ENCODE peak calls at places on chromosomes 11 and 22, in nine cellular contexts. X is GM10248, S is progenitor cell of endocrine pancreas, D is BE2C, K is OCI-LY7, C is brain microvascular endothelial cell, W is neural crest cell, N is mesothelial cell of epicardium, M is H9. F is an unnamed sample.

GRCh38 chr11:30914143-30914762 is 328.1 kb upstream of the MPPED2 start:
- DNase-seq in X (peak; percentile 14), S (peak; percentile 37), D (peak; percentile 24), K (peak; percentile 23), C (peak; percentile 58), W (peak; percentile 58), N (peak; percentile 40), M (peak; percentile 82), F (peak; percentile 77)

GRCh38 chr11:13247606-13248320 is 29.8 kb upstream of the BMAL1 start:
- DNase-seq in X (no peak), S (no peak), D (no peak), K (no peak), C (no peak), W (no peak), N (no peak), M (no peak), F (peak; percentile 27)

GRCh38 chr11:12094872-12095800 is 15.3 kb upstream of the MICAL2 start:
- DNase-seq in X (no peak), S (no peak), D (no peak), K (no peak), C (no peak), W (no peak), N (no peak), M (no peak), F (peak; percentile 62)

GRCh38 chr22:49779226-49779625 is 48.4 kb downstream of the BRD1 start:
- DNase-seq in X (no peak), S (no peak), D (no peak), K (no peak), C (no peak), W (no peak), N (no peak), M (no peak), F (no peak)

GRCh38 chr11:13094930-13095687 is 86.0 kb downstream of the RASSF10 start:
- DNase-seq in X (no peak), S (no peak), D (no peak), K (no peak), C (no peak), W (no peak), N (no peak), M (no peak), F (no peak)

GRCh38 chr11:69286358-69287327 is 7.3 kb upstream of the MYEOV start:
- DNase-seq in X (no peak), S (no peak), D (no peak), K (no peak), C (no peak), W (no peak), N (no peak), M (peak; percentile 41), F (no peak)

GRCh38 chr11:65782816-65783228 is 2.0 kb upstream of the AP5B1 start:
- DNase-seq in X (no peak), S (no peak), D (no peak), K (no peak), C (no peak), W (no peak), N (no peak), M (no peak), F (peak; percentile 46)

GRCh38 chr22:49943405-49943765 is 17.2 kb upstream of the PIM3 start:
- DNase-seq in X (no peak), S (no peak), D (no peak), K (no peak), C (no peak), W (no peak), N (no peak), M (no peak), F (no peak)

GRCh38 chr22:19884161-19884953 is 29.7 kb upstream of the GNB1L start:
- DNase-seq in X (no peak), S (no peak), D (peak; percentile 9), K (no peak), C (no peak), W (no peak), N (peak; percentile 6), M (no peak), F (no peak)

GRCh38 chr22:47101321-47101885 is 339.0 kb downstream of the TBC1D22A start:
- DNase-seq in X (no peak), S (no peak), D (no peak), K (no peak), C (no peak), W (no peak), N (no peak), M (no peak), F (no peak)

GRCh38 chr11:14784230-14784629 is 107.8 kb downstream of the CYP2R1 start:
- DNase-seq in X (no peak), S (no peak), D (no peak), K (no peak), C (no peak), W (no peak), N (no peak), M (no peak), F (no peak)

GRCh38 chr11:14793546-14793945 is 98.5 kb downstream of the CYP2R1 start:
- DNase-seq in X (no peak), S (no peak), D (no peak), K (no peak), C (no peak), W (no peak), N (no peak), M (no peak), F (no peak)

DNA sequence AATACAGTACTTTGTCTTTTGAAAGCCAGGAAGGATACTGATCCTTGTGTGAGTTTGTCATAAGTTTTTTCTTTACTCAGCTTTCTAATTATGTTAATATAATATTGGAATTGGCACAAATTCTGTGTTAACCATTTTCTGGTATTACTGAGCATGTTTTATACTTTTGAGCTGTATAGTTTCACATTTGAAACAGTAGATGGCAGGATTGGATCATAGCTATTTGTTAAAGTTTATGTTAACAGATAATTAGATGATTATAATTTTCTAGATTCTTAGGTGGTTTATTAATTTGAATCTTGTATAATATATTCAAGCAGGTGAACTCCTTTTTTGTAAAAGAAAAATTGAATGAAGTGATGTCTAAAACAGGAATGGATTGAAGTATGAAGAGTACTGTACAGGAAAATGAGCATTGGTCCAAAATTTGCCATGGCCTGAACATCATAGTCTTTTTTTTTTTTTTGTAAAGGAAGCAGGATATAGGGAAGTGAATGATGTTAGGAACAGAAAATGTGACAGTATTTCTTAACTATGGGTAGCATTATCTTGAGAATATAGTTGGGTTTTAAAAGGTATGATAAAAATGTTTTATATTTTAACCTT is 102.0 kb downstream of the CYP2R1 start:
- DNase-seq in X (no peak), S (no peak), D (no peak), K (peak; percentile 31), C (no peak), W (no peak), N (no peak), M (no peak), F (peak; percentile 27)
- TF ChIP-seq CTCF in X (peak; percentile 44), S (peak; percentile 51), D (peak; percentile 28), K (peak; percentile 79), C (peak; percentile 26), W (no peak), N (peak; percentile 30), M (peak; percentile 46), F (peak; percentile 37)

DNA sequence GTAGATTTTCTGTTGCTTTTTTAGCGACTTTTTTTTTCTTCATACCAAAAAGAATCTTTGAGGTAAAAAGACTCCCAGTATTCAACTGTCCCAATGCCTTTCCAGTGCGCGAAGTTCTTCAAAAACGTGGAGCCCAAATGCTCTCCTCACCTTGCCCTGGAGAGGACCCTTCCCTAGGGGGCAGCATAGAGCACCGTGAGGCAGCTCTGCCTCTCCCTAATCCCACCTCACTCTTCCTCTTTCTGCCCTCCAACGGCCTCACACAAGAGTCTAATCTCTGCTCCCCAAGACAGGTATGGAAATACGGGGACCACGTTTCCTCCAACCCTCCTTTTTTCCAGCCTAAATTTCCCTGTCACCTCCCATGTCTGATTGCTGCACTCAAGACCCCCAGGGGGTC is 117.5 kb upstream of the ALX4 start:
- DNase-seq in X (no peak), S (no peak), D (peak; percentile 14), K (peak; percentile 9), C (no peak), W (no peak), N (no peak), M (peak; percentile 65), F (no peak)
- TF ChIP-seq CTCF in X (peak; percentile 12), S (peak; percentile 36), D (peak; percentile 46), K (peak; percentile 71), C (peak; percentile 51), W (peak; percentile 19), N (no peak), M (peak; percentile 82), F (no peak)

GRCh38 chr11:134030853-134031252 is 38.0 kb upstream of the JAM3 start:
- DNase-seq in X (no peak), S (no peak), D (no peak), K (no peak), C (no peak), W (no peak), N (no peak), M (no peak), F (no peak)
- TF ChIP-seq CTCF in X (no peak), S (peak; percentile 59), D (peak; percentile 29), K (peak; percentile 57), C (peak; percentile 53), W (no peak), N (peak; percentile 22), M (peak; percentile 75), F (no peak)

GRCh38 chr11:129696309-129696989 is 119.2 kb upstream of the TMEM45B start:
- DNase-seq in X (peak; percentile 10), S (no peak), D (no peak), K (no peak), C (no peak), W (no peak), N (no peak), M (no peak), F (no peak)

GRCh38 chr11:129698212-129698611 is 117.4 kb upstream of the TMEM45B start:
- DNase-seq in X (no peak), S (no peak), D (no peak), K (no peak), C (no peak), W (no peak), N (no peak), M (no peak), F (no peak)

GRCh38 chr11:129694966-129695365 is 120.7 kb upstream of the TMEM45B start:
- DNase-seq in X (no peak), S (no peak), D (no peak), K (no peak), C (peak; percentile 5), W (no peak), N (no peak), M (no peak), F (peak; percentile 52)

GRCh38 chr11:129694538-129694937 is 121.1 kb upstream of the TMEM45B start:
- DNase-seq in X (peak; percentile 17), S (no peak), D (no peak), K (no peak), C (no peak), W (no peak), N (no peak), M (no peak), F (no peak)

DNA sequence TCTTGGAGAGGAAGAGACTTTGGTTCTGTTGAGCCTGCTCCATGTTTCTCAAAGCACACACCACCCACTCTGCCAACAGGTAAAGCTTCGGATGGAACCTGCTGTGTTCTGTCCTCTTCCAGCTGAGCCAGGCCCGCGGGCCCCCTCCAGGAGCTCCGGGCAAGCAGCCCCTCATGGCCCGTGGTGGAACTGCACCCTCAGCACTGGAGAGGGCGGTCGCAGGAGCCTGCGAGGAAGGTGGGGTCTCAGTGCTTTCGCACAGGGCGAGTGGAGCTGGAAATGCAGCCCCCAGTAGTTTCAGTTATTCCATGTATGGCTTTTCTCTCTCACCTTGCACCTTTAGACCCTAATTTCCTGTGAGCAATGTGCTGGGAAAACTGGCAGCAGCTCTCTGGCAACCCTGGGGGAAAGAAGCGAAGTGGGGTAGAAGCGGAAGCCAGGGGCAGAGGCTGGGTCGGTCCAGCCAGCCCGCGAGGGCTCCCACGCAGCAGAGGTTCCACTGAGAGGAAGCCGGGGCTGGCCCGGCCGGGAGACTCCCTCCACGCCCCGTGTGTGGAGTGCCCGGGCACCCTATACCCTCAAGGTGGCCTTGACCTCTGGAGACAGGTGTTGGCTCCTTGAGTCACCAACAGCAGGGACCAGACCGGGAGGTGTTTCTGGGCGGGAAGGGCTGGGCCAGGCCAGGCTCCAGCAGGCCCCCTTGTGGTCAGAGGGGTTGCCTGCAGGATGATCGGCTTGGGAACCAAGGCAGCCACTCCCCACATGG is 119.9 kb upstream of the TMEM45B start:
- DNase-seq in X (peak; percentile 54), S (peak; percentile 78), D (peak; percentile 65), K (peak; percentile 36), C (peak; percentile 31), W (peak; percentile 80), N (peak; percentile 73), M (peak; percentile 90), F (peak; percentile 68)
- TF ChIP-seq CTCF in X (peak; percentile 75), S (peak; percentile 69), D (peak; percentile 61), K (peak; percentile 68), C (peak; percentile 87), W (peak; percentile 70), N (peak; percentile 91), M (peak; percentile 80), F (peak; percentile 80)

F was measured in epithelial cell of esophagus.